ENCODE peak calls at places on chromosomes 4 and X, in four cellular contexts. S, H, L and K are unnamed samples.

GRCh38 chr4:98609946-98610345 is 48.5 kb downstream of the TSPAN5 start:
- DNase-seq in H (no peak), L (no peak), S (no peak), K (no peak)

GRCh38 chr4:4406455-4407298 is 19.8 kb downstream of the NSG1 start:
- DNase-seq in S (no peak), H (no peak), L (no peak), K (no peak)

GRCh38 chrX:66553973-66554372 is 84.9 kb downstream of the EDA2R start:
- DNase-seq in H (no peak), L (no peak), S (no peak), K (no peak)

GRCh38 chrX:1531106-1531890 is 5.7 kb downstream of the P2RY8 start:
- DNase-seq in S (no peak), H (no peak), L (peak), K (no peak)

GRCh38 chr4:89745708-89746107 is 91.3 kb downstream of the SNCA start:
- DNase-seq in S (no peak), L (no peak), H (no peak), K (no peak)

GRCh38 chrX:23959781-23960180 is 52.0 kb downstream of the CXorf58 start:
- DNase-seq in L (no peak), S (no peak), H (no peak), K (no peak)

GRCh38 chrX:86021652-86022289 is 25.6 kb downstream of the CHM start:
- DNase-seq in L (no peak), H (no peak), S (no peak), K (no peak)

GRCh38 chr4:71866212-71866885 is 82.5 kb upstream of the GC start:
- DNase-seq in L (no peak), S (no peak), H (no peak), K (no peak)

GRCh38 chr4:53563824-53564223 is 27.5 kb downstream of the LNX1 start:
- DNase-seq in H (peak), L (no peak), S (peak), K (peak)

GRCh38 chr4:81031389-81032173 is 1.1 kb downstream of the BMP3 start:
- DNase-seq in H (no peak), L (no peak), S (no peak), K (no peak)

GRCh38 chr4:76305971-76306881 is at the start of gene STBD1:
- DNase-seq in S (peak), H (peak), L (no peak), K (peak)

GRCh38 chr4:29853843-29854242 is 866.3 kb upstream of the PCDH7 start:
- DNase-seq in H (no peak), L (no peak), S (no peak), K (no peak)

GRCh38 chrX:23398570-23398969 is 63.9 kb downstream of the PTCHD1 start:
- DNase-seq in S (no peak), L (no peak), H (no peak), K (no peak)

GRCh38 chrX:10017866-10018265 is 50.7 kb downstream of the CLDN34 start:
- DNase-seq in H (peak), L (no peak), S (peak), K (peak)

GRCh38 chr4:157221895-157222763 is 1.6 kb downstream of the GRIA2 start:
- DNase-seq in L (no peak), H (no peak), S (no peak), K (no peak)

GRCh38 chrX:49282647-49283011 is 13.0 kb downstream of the PPP1R3F start:
- DNase-seq in L (no peak), S (peak), H (peak), K (no peak)

GRCh38 chrX:130994671-130995070 is 63.5 kb upstream of the ARHGAP36 start:
- DNase-seq in L (no peak), H (peak), S (peak), K (no peak)

GRCh38 chrX:115560978-115561604 is at the start of gene PLS3:
- DNase-seq in H (peak), S (peak), L (peak), K (peak)

GRCh38 chrX:45852884-45853283 is 652.2 kb upstream of the DIPK2B start:
- DNase-seq in H (peak), S (peak), L (no peak), K (no peak)

GRCh38 chr4:84920591-84920990 is 45.9 kb downstream of the WDFY3 start:
- DNase-seq in S (peak), H (peak), L (no peak), K (peak)

GRCh38 chr4:6909970-6910339 is 329 bp downstream of the TBC1D14 start:
- DNase-seq in H (no peak), S (no peak), L (no peak), K (no peak)

GRCh38 chr4:16226816-16227461 is 668 bp upstream of the TAPT1 start:
- DNase-seq in H (peak), S (peak), L (no peak), K (no peak)

GRCh38 chr4:148704291-148704690 is 262.1 kb upstream of the NR3C2 start:
- DNase-seq in H (no peak), S (no peak), L (no peak), K (no peak)

GRCh38 chr4:174859904-174860303 is 30.9 kb upstream of the GLRA3 start:
- DNase-seq in H (no peak), L (no peak), S (no peak), K (no peak)

GRCh38 chr4:45530498-45530897 is 593.4 kb downstream of the GABRG1 start:
- DNase-seq in L (no peak), H (no peak), S (no peak), K (no peak)

GRCh38 chr4:110211007-110211769 is 12.8 kb upstream of the ELOVL6 start:
- DNase-seq in S (peak), H (peak), L (no peak), K (no peak)

GRCh38 chr4:186642998-186643397 is 80.7 kb downstream of the FAT1 start:
- DNase-seq in S (no peak), L (no peak), H (no peak), K (no peak)

GRCh38 chrX:150841466-150842197 is 56.8 kb downstream of the CD99L2 start:
- DNase-seq in L (no peak), H (peak), S (peak), K (peak)

GRCh38 chr4:54585321-54586000 is 72.3 kb upstream of the KIT start:
- DNase-seq in S (peak), L (no peak), H (peak), K (peak)

GRCh38 chr4:7070729-7071511 is 3.1 kb upstream of the GRPEL1 start:
- DNase-seq in S (peak), L (no peak), H (peak), K (no peak)

GRCh38 chrX:104659037-104659744 is 93.2 kb downstream of the IL1RAPL2 start:
- DNase-seq in S (peak), L (no peak), H (no peak), K (no peak)

GRCh38 chr4:146243141-146243882 is 29.0 kb downstream of the REELD1 start:
- DNase-seq in H (no peak), S (peak), L (no peak), K (no peak)

GRCh38 chrX:65838674-65839073 is 171.2 kb downstream of the MSN start:
- DNase-seq in L (no peak), S (no peak), H (no peak), K (no peak)

GRCh38 chr4:2746891-2747695 is 9.0 kb downstream of the TNIP2 start:
- DNase-seq in L (no peak), H (no peak), S (no peak), K (no peak)

GRCh38 chrX:68506649-68507048 is 7.8 kb downstream of the YIPF6 start:
- DNase-seq in L (no peak), S (no peak), H (no peak), K (no peak)

GRCh38 chr4:37882665-37883296 is 8.1 kb upstream of the TBC1D1 start:
- DNase-seq in H (no peak), L (no peak), S (no peak), K (no peak)
- TF ChIP-seq CTCF in H (no peak), L (no peak), S (peak), K (peak)

DNA sequence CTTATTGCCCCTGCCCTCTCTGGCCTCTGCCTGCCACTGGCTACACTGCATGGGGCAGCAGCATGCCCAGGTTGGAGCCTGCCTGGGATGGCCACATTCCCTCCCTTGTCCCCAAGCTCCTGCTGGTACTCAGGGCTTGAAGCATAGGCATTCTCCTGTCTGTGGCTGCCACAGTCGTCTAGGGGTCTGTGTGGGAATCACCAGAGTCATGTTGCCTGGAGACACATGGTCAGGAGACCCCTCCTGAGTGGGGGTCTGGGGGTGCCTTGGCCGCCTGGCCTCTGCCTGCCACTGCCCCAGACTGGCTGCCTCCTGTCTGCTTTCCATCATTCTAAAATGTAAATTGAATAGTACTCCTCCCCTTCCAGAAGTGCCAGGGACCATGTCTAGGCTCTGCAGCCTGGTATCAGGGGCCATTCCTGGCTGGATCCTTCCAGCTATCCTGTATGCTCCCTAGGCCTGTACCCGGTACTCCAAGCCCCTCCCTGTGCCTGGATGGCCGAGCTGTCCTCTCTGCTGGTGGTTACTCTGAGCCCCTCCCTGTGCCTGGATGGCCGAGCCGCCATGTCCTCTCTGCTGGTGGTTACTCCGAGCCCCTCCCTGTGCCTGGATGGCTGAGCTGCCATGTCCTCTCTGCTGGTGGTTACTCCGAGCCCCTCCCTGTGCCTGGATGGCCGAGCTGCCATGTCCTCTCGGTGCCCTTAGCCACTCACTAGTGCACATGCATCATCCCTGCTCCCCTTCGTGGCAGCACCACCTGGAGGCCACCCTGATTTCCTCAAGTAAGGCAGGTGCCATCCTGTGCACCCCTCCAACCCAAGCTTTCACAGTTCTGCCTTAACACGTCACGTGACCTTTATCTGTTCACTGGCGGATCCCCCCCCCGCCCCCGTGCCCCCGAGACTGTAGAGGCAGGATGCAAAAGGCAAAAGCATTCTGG is 5.5 kb upstream of the NKX1-1 start:
- DNase-seq in L (no peak), H (no peak), S (no peak), K (no peak)
- TF ChIP-seq CTCF in L (no peak), H (no peak), S (no peak), K (no peak)

GRCh38 chrX:140664939-140665338 is 44.6 kb upstream of the LINC00632 start:
- DNase-seq in L (no peak), H (peak), S (peak), K (no peak)
- TF ChIP-seq CTCF in L (no peak), H (peak), S (peak), K (no peak)

GRCh38 chr4:141220655-141221605 is at the start of gene ZNF330:
- DNase-seq in H (peak), L (peak), S (peak), K (peak)
- TF ChIP-seq CTCF in H (peak), L (no peak), S (peak), K (peak)